ENCODE peak calls at places on chromosomes 3 and 15, in seven cellular contexts. One of them, this sample, is unnamed. For H3K4me1, the result is how much of the 10 kb centered on the place peaks cover.

GRCh38 chr3:27963519-27963918 is 241.4 kb upstream of the EOMES start:
- DNase-seq in PC-9: no peak
- DNase-seq in H1: no peak
- DNase-seq in lower lobe of right lung: no peak
- DNase-seq in H9: no peak
- DNase-seq in HCT116: no peak
- DNase-seq in hepatocyte: no peak
- DNase-seq in this sample: no peak

GRCh38 chr3:170585008-170585936 is 603 bp downstream of the SLC7A14 start:
- DNase-seq in PC-9: no peak
- DNase-seq in H9: peak
- DNase-seq in H1: peak
- DNase-seq in hepatocyte: no peak
- DNase-seq in HCT116: no peak
- DNase-seq in lower lobe of right lung: no peak
- DNase-seq in this sample: no peak

GRCh38 chr3:126849768-126850167 is 133.1 kb upstream of the PLXNA1 start:
- DNase-seq in PC-9: no peak
- DNase-seq in lower lobe of right lung: no peak
- DNase-seq in H9: peak
- DNase-seq in HCT116: no peak
- DNase-seq in hepatocyte: no peak
- DNase-seq in H1: peak
- DNase-seq in this sample: no peak

GRCh38 chr3:10763817-10764313 is 52.2 kb upstream of the SLC6A11 start:
- DNase-seq in H1: no peak
- DNase-seq in H9: no peak
- DNase-seq in lower lobe of right lung: no peak
- DNase-seq in hepatocyte: no peak
- DNase-seq in HCT116: no peak
- DNase-seq in PC-9: no peak
- DNase-seq in this sample: no peak

GRCh38 chr3:71057526-71057894 is 526.0 kb downstream of the FOXP1 start:
- DNase-seq in H9: no peak
- DNase-seq in H1: no peak
- DNase-seq in PC-9: no peak
- DNase-seq in hepatocyte: no peak
- DNase-seq in lower lobe of right lung: no peak
- DNase-seq in HCT116: no peak
- DNase-seq in this sample: no peak

GRCh38 chr3:69367586-69367985 is 18.3 kb downstream of the FRMD4B start:
- DNase-seq in H9: no peak
- DNase-seq in lower lobe of right lung: no peak
- DNase-seq in HCT116: no peak
- DNase-seq in PC-9: no peak
- DNase-seq in H1: no peak
- DNase-seq in hepatocyte: no peak
- DNase-seq in this sample: no peak

GRCh38 chr3:122893282-122893681 is 98.4 kb downstream of the SLC49A4 start:
- DNase-seq in HCT116: peak
- DNase-seq in H9: no peak
- DNase-seq in PC-9: peak
- DNase-seq in H1: no peak
- DNase-seq in lower lobe of right lung: no peak
- DNase-seq in hepatocyte: no peak
- DNase-seq in this sample: no peak

GRCh38 chr3:10783360-10784346 is 32.4 kb upstream of the SLC6A11 start:
- DNase-seq in hepatocyte: peak
- DNase-seq in lower lobe of right lung: no peak
- DNase-seq in H9: no peak
- DNase-seq in H1: peak
- DNase-seq in PC-9: no peak
- DNase-seq in HCT116: peak
- DNase-seq in this sample: no peak

GRCh38 chr3:122671543-122671942 is 9.1 kb upstream of the PARP14 start:
- DNase-seq in H9: no peak
- DNase-seq in H1: no peak
- DNase-seq in hepatocyte: no peak
- DNase-seq in HCT116: no peak
- DNase-seq in lower lobe of right lung: no peak
- DNase-seq in PC-9: no peak
- DNase-seq in this sample: no peak

GRCh38 chr3:148950806-148951205 is 40.5 kb upstream of the GYG1 start:
- DNase-seq in H9: no peak
- DNase-seq in lower lobe of right lung: no peak
- DNase-seq in H1: no peak
- DNase-seq in HCT116: peak
- DNase-seq in PC-9: no peak
- DNase-seq in hepatocyte: no peak
- DNase-seq in this sample: no peak

GRCh38 chr3:54989023-54989380 is 61.1 kb upstream of the LRTM1 start:
- DNase-seq in hepatocyte: no peak
- DNase-seq in H9: no peak
- DNase-seq in PC-9: no peak
- DNase-seq in lower lobe of right lung: no peak
- DNase-seq in HCT116: no peak
- DNase-seq in H1: no peak
- DNase-seq in this sample: no peak

GRCh38 chr15:75455982-75456531 is 4.6 kb upstream of the SIN3A start:
- DNase-seq in H1: peak
- DNase-seq in PC-9: peak
- DNase-seq in HCT116: peak
- DNase-seq in lower lobe of right lung: peak
- DNase-seq in H9: peak
- DNase-seq in hepatocyte: peak
- DNase-seq in this sample: no peak

GRCh38 chr15:28876845-28877185 is 9.0 kb upstream of the APBA2 start:
- DNase-seq in lower lobe of right lung: no peak
- DNase-seq in PC-9: no peak
- DNase-seq in hepatocyte: no peak
- DNase-seq in H9: no peak
- DNase-seq in HCT116: no peak
- DNase-seq in H1: no peak
- DNase-seq in this sample: peak

GRCh38 chr3:15327941-15328340 is 4.4 kb downstream of the SH3BP5 start:
- DNase-seq in H1: no peak
- DNase-seq in HCT116: no peak
- DNase-seq in lower lobe of right lung: no peak
- DNase-seq in H9: no peak
- DNase-seq in hepatocyte: no peak
- DNase-seq in PC-9: peak
- DNase-seq in this sample: peak

GRCh38 chr3:15331606-15332404 is 581 bp downstream of the SH3BP5 start:
- DNase-seq in HCT116: no peak
- DNase-seq in lower lobe of right lung: peak
- DNase-seq in H9: peak
- DNase-seq in H1: no peak
- DNase-seq in hepatocyte: no peak
- DNase-seq in PC-9: no peak
- DNase-seq in this sample: peak

GRCh38 chr3:15331072-15331605 is 1.2 kb downstream of the SH3BP5 start:
- DNase-seq in HCT116: no peak
- DNase-seq in PC-9: no peak
- DNase-seq in lower lobe of right lung: no peak
- DNase-seq in H9: no peak
- DNase-seq in H1: no peak
- DNase-seq in hepatocyte: no peak
- DNase-seq in this sample: no peak

GRCh38 chr3:15329058-15330005 is 3.1 kb downstream of the SH3BP5 start:
- DNase-seq in hepatocyte: no peak
- DNase-seq in PC-9: no peak
- DNase-seq in lower lobe of right lung: no peak
- DNase-seq in H1: no peak
- DNase-seq in H9: no peak
- DNase-seq in HCT116: no peak
- DNase-seq in this sample: no peak

DNA sequence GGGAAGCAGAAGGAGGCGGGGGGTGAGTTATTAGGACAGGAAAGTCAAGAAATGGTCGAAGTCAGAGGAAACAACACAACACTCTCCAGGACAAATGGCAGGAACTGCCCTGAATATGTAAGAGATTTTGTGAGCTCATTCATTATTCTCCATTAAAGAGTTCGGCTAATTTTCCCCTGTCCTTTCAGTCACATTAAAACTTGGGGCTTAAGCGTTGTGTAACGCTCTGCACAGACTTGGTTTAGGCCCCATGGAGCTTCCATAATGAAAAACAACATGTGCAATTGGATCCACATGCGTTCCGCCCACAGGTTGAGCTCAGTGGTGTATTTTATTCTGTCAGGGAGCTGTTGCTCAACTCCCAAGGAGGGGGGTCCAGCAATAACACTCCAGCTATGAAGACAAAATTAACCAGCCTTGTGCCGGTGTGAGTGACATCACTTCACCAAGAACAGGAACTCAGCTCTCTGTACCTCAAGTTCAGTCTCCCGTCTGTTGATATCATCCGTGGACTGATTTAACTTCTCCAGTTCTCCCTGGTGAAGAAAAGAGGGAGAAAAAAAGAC is 2.3 kb downstream of the SH3BP5 start:
- DNase-seq in hepatocyte: peak
- DNase-seq in PC-9: no peak
- DNase-seq in H9: no peak
- DNase-seq in HCT116: no peak
- DNase-seq in lower lobe of right lung: no peak
- DNase-seq in H1: no peak
- DNase-seq in this sample: no peak
- H3K4me1 ChIP-seq in hepatocyte: under half
- H3K4me1 ChIP-seq in PC-9: half or more
- H3K4me1 ChIP-seq in H9: under half
- H3K4me1 ChIP-seq in HCT116: under half
- H3K4me1 ChIP-seq in lower lobe of right lung: half or more
- H3K4me1 ChIP-seq in H1: under half
- H3K4me1 ChIP-seq in this sample: under half

GRCh38 chr15:91670108-91670507 is 183.4 kb upstream of the SLCO3A1 start:
- DNase-seq in H9: no peak
- DNase-seq in H1: no peak
- DNase-seq in hepatocyte: no peak
- DNase-seq in lower lobe of right lung: no peak
- DNase-seq in PC-9: no peak
- DNase-seq in HCT116: no peak
- DNase-seq in this sample: no peak
- H3K4me1 ChIP-seq in H9: under half
- H3K4me1 ChIP-seq in H1: under half
- H3K4me1 ChIP-seq in hepatocyte: under half
- H3K4me1 ChIP-seq in lower lobe of right lung: under half
- H3K4me1 ChIP-seq in PC-9: under half
- H3K4me1 ChIP-seq in HCT116: under half
- H3K4me1 ChIP-seq in this sample: under half

GRCh38 chr3:13191016-13191415 is 117.8 kb upstream of the IQSEC1 start:
- DNase-seq in PC-9: no peak
- DNase-seq in H9: no peak
- DNase-seq in hepatocyte: no peak
- DNase-seq in lower lobe of right lung: no peak
- DNase-seq in HCT116: no peak
- DNase-seq in H1: no peak
- DNase-seq in this sample: no peak

GRCh38 chr3:13195374-13195773 is 122.1 kb upstream of the IQSEC1 start:
- DNase-seq in HCT116: no peak
- DNase-seq in lower lobe of right lung: no peak
- DNase-seq in H1: no peak
- DNase-seq in hepatocyte: no peak
- DNase-seq in H9: no peak
- DNase-seq in PC-9: no peak
- DNase-seq in this sample: no peak

GRCh38 chr3:13192471-13193213 is 119.4 kb upstream of the IQSEC1 start:
- DNase-seq in lower lobe of right lung: no peak
- DNase-seq in H1: no peak
- DNase-seq in PC-9: no peak
- DNase-seq in H9: peak
- DNase-seq in HCT116: no peak
- DNase-seq in hepatocyte: peak
- DNase-seq in this sample: no peak

GRCh38 chr3:13194285-13195209 is 121.3 kb upstream of the IQSEC1 start:
- DNase-seq in lower lobe of right lung: peak
- DNase-seq in HCT116: no peak
- DNase-seq in H1: no peak
- DNase-seq in hepatocyte: no peak
- DNase-seq in PC-9: peak
- DNase-seq in H9: no peak
- DNase-seq in this sample: no peak

DNA sequence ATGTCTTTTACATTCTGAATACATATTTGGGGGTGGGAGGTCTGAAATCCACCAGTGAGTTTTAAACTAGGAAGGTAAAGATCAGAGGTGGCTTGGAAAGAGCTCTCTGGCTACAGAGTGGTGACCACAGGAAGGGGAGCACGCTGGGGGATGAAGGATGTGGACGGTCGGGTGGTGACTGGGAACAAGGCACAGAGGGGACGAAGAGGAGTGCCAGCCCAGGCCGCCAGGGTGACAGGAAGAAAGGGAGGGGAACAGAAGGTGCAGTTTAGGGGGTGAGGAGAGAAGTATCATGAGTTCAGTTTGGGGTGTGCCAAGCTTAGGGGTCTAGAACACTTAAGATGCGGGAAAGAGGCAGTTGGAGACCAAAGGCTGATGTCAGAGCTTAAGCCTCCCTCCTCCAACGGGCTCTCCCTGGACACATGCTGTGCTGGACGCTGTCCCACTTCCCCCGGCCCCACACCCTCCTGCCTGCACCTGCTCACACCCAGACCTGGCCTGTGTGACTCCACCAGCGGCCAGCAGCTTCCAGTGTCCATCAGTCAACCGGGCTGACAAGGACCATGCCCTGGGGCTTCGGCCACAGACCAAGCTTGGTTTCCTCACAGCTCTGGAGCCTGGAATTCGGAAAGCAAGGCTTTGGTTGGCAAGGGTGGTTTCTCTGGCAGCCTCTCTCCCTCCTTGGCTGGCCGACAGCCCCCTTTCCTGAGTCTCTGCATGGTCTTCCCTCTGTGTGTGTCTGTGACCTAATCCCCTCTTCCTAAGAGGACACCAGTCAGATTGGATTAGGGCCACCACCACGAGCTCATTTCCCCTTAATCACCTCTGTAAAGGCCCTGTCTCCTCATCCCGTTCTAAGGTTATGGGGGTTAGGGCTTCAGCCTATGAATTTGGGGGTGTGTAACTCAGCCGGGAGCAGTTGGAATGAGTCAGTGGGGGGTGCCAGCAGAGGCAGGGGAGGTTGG is 120.4 kb upstream of the IQSEC1 start:
- DNase-seq in PC-9: peak
- DNase-seq in H9: no peak
- DNase-seq in HCT116: no peak
- DNase-seq in hepatocyte: no peak
- DNase-seq in lower lobe of right lung: peak
- DNase-seq in H1: no peak
- DNase-seq in this sample: no peak
- H3K4me1 ChIP-seq in PC-9: half or more
- H3K4me1 ChIP-seq in H9: under half
- H3K4me1 ChIP-seq in HCT116: under half
- H3K4me1 ChIP-seq in hepatocyte: under half
- H3K4me1 ChIP-seq in lower lobe of right lung: under half
- H3K4me1 ChIP-seq in H1: under half
- H3K4me1 ChIP-seq in this sample: under half

DNA sequence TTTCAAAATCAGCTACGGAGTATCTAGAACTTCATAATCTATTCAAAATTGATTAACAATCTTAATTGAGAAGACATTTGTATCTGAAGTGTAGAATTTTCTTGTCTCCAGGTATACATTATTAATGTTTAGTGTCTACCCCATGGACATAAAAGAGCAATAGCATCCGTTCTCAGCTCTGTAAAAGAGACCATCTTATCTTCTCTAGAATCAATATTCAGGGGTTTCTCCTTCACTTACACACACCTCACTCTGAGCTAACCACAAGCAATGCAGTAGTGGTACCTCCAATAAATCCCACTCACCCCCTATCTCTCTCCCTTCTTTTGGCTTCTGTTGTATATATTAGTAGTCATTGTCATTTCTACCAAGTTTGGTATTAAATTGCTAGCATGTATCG is 16.2 kb downstream of the MBNL1 start:
- DNase-seq in H9: no peak
- DNase-seq in HCT116: no peak
- DNase-seq in PC-9: no peak
- DNase-seq in H1: no peak
- DNase-seq in hepatocyte: no peak
- DNase-seq in lower lobe of right lung: no peak
- DNase-seq in this sample: no peak
- H3K4me1 ChIP-seq in H9: under half
- H3K4me1 ChIP-seq in HCT116: under half
- H3K4me1 ChIP-seq in PC-9: under half
- H3K4me1 ChIP-seq in H1: under half
- H3K4me1 ChIP-seq in hepatocyte: under half
- H3K4me1 ChIP-seq in lower lobe of right lung: half or more
- H3K4me1 ChIP-seq in this sample: under half

This sample was measured in mucosa of descending colon.